ENCODE peak calls at places on chromosomes 7 and 10, in four cellular contexts. R, W, C and B are unnamed samples.

GRCh38 chr7:118158766-118159165 is 25.2 kb upstream of the LSM8 start:
- DNase-seq in R (no peak), W (no peak), C (peak), B (no peak)

GRCh38 chr7:23346316-23346715 is 47.2 kb downstream of the MALSU1 start:
- DNase-seq in R (no peak), W (no peak), C (peak), B (peak)

GRCh38 chr10:112562803-112563663 is 116.0 kb downstream of the VTI1A start:
- DNase-seq in R (no peak), W (no peak), C (no peak), B (no peak)

GRCh38 chr7:45580053-45580872 is 6.1 kb downstream of the ADCY1 start:
- DNase-seq in R (no peak), W (no peak), C (no peak), B (no peak)

GRCh38 chr7:22565315-22565811 is 65.4 kb upstream of the STEAP1B start:
- DNase-seq in R (no peak), W (peak), C (peak), B (peak)

GRCh38 chr7:156963472-156963871 is 14.0 kb downstream of the NOM1 start:
- DNase-seq in R (no peak), W (no peak), C (no peak), B (no peak)

GRCh38 chr10:90195288-90195840 is 494.0 kb downstream of the KIF20B start:
- DNase-seq in R (no peak), W (no peak), C (no peak), B (no peak)

GRCh38 chr10:132185601-132186487 is 904 bp upstream of the DPYSL4 start:
- DNase-seq in R (no peak), W (no peak), C (no peak), B (no peak)

GRCh38 chr10:126191192-126191591 is 197.1 kb downstream of the ADAM12 start:
- DNase-seq in R (no peak), W (no peak), C (no peak), B (no peak)

GRCh38 chr7:7177044-7177517 is 5.3 kb upstream of the C1GALT1 start:
- DNase-seq in R (no peak), W (peak), C (no peak), B (no peak)

GRCh38 chr7:44711528-44711927 is 37.1 kb upstream of the ZMIZ2 start:
- DNase-seq in R (no peak), W (no peak), C (no peak), B (no peak)

GRCh38 chr10:100209303-100209702 is 20.1 kb downstream of the CHUK start:
- DNase-seq in R (no peak), W (no peak), C (no peak), B (no peak)

GRCh38 chr10:79262131-79262530 is 85.1 kb upstream of the PPIF start:
- DNase-seq in R (no peak), W (no peak), C (no peak), B (no peak)

GRCh38 chr10:22736134-22736533 is 21.8 kb upstream of the PIP4K2A start:
- DNase-seq in R (no peak), W (no peak), C (peak), B (peak)

GRCh38 chr10:87058171-87058570 is 36.5 kb downstream of the GLUD1 start:
- DNase-seq in R (no peak), W (no peak), C (no peak), B (no peak)

GRCh38 chr10:71213127-71213616 is 802 bp downstream of the UNC5B start:
- DNase-seq in R (peak), W (peak), C (peak), B (peak)

GRCh38 chr7:101857358-101857794 is 40.0 kb downstream of the CUX1 start:
- DNase-seq in R (no peak), W (no peak), C (no peak), B (no peak)

GRCh38 chr7:48365010-48365409 is 193.8 kb downstream of the ABCA13 start:
- DNase-seq in R (no peak), W (no peak), C (no peak), B (no peak)

GRCh38 chr7:74215921-74216320 is 6.1 kb downstream of the LAT2 start:
- DNase-seq in R (no peak), W (no peak), C (no peak), B (no peak)

GRCh38 chr7:101677421-101678137 is 48.5 kb upstream of the MYL10 start:
- DNase-seq in R (no peak), W (no peak), C (no peak), B (peak)

GRCh38 chr10:60169111-60169510 is 220.6 kb downstream of the ANK3 start:
- DNase-seq in R (no peak), W (no peak), C (no peak), B (no peak)

GRCh38 chr10:124448696-124449169 is 1.1 kb downstream of the NKX1-2 start:
- DNase-seq in R (no peak), W (no peak), C (no peak), B (no peak)

GRCh38 chr10:986881-987634 is 1.2 kb upstream of the GTPBP4 start:
- DNase-seq in R (no peak), W (peak), C (peak), B (peak)